ENCODE peak calls at places on chromosomes 13 and 19, in eight cellular contexts. One of them, this sample, is unnamed.

GRCh38 chr13:22050951-22051563 is 380.2 kb downstream of the FGF9 start:
- DNase-seq in transverse colon: no peak
- DNase-seq in H54: no peak
- DNase-seq in gastrocnemius medialis: no peak
- DNase-seq in A549: no peak
- DNase-seq in sigmoid colon: no peak
- DNase-seq in breast epithelium: no peak
- DNase-seq in tibial nerve: no peak
- DNase-seq in this sample: no peak

GRCh38 chr13:75760182-75760981 is 124.3 kb downstream of the LMO7 start:
- DNase-seq in sigmoid colon: no peak
- DNase-seq in A549: peak
- DNase-seq in H54: no peak
- DNase-seq in tibial nerve: no peak
- DNase-seq in gastrocnemius medialis: peak
- DNase-seq in transverse colon: peak
- DNase-seq in breast epithelium: no peak
- DNase-seq in this sample: peak

GRCh38 chr13:40338217-40338616 is 328.2 kb downstream of the FOXO1 start:
- DNase-seq in sigmoid colon: no peak
- DNase-seq in tibial nerve: no peak
- DNase-seq in A549: no peak
- DNase-seq in gastrocnemius medialis: no peak
- DNase-seq in H54: no peak
- DNase-seq in transverse colon: no peak
- DNase-seq in breast epithelium: no peak
- DNase-seq in this sample: no peak

GRCh38 chr13:113924184-113924583 is 49.7 kb downstream of the C13orf46 start:
- DNase-seq in H54: no peak
- DNase-seq in gastrocnemius medialis: no peak
- DNase-seq in A549: no peak
- DNase-seq in transverse colon: no peak
- DNase-seq in sigmoid colon: no peak
- DNase-seq in breast epithelium: peak
- DNase-seq in tibial nerve: no peak
- DNase-seq in this sample: no peak

GRCh38 chr13:35621989-35622388 is 145.5 kb upstream of the MAB21L1 start:
- DNase-seq in tibial nerve: no peak
- DNase-seq in gastrocnemius medialis: no peak
- DNase-seq in transverse colon: no peak
- DNase-seq in A549: no peak
- DNase-seq in H54: no peak
- DNase-seq in sigmoid colon: no peak
- DNase-seq in breast epithelium: no peak
- DNase-seq in this sample: no peak

GRCh38 chr13:102680842-102681725 is 13.8 kb downstream of the METTL21C start:
- DNase-seq in tibial nerve: no peak
- DNase-seq in gastrocnemius medialis: no peak
- DNase-seq in sigmoid colon: no peak
- DNase-seq in transverse colon: no peak
- DNase-seq in A549: no peak
- DNase-seq in H54: no peak
- DNase-seq in breast epithelium: no peak
- DNase-seq in this sample: no peak

GRCh38 chr13:30847697-30848307 is 58.3 kb upstream of the MEDAG start:
- DNase-seq in transverse colon: no peak
- DNase-seq in H54: peak
- DNase-seq in sigmoid colon: no peak
- DNase-seq in tibial nerve: no peak
- DNase-seq in breast epithelium: no peak
- DNase-seq in gastrocnemius medialis: peak
- DNase-seq in A549: no peak
- DNase-seq in this sample: no peak

GRCh38 chr13:102394158-102395053 is 7.4 kb downstream of the FGF14 start:
- DNase-seq in breast epithelium: peak
- DNase-seq in gastrocnemius medialis: peak
- DNase-seq in A549: peak
- DNase-seq in transverse colon: peak
- DNase-seq in H54: no peak
- DNase-seq in tibial nerve: peak
- DNase-seq in sigmoid colon: peak
- DNase-seq in this sample: peak

GRCh38 chr13:97460004-97460756 is 26.2 kb downstream of the RAP2A start:
- DNase-seq in transverse colon: no peak
- DNase-seq in breast epithelium: no peak
- DNase-seq in H54: no peak
- DNase-seq in A549: no peak
- DNase-seq in tibial nerve: no peak
- DNase-seq in sigmoid colon: no peak
- DNase-seq in gastrocnemius medialis: no peak
- DNase-seq in this sample: no peak

GRCh38 chr13:113150545-113151365 is 7.7 kb upstream of the PROZ start:
- DNase-seq in transverse colon: no peak
- DNase-seq in H54: no peak
- DNase-seq in gastrocnemius medialis: no peak
- DNase-seq in A549: no peak
- DNase-seq in sigmoid colon: no peak
- DNase-seq in breast epithelium: no peak
- DNase-seq in tibial nerve: no peak
- DNase-seq in this sample: no peak

GRCh38 chr13:112575680-112576079 is 12.3 kb downstream of the TUBGCP3 start:
- DNase-seq in A549: no peak
- DNase-seq in H54: no peak
- DNase-seq in tibial nerve: no peak
- DNase-seq in sigmoid colon: no peak
- DNase-seq in transverse colon: no peak
- DNase-seq in breast epithelium: no peak
- DNase-seq in gastrocnemius medialis: no peak
- DNase-seq in this sample: no peak

GRCh38 chr19:4241824-4242430 is 5.0 kb upstream of the YJU2 start:
- DNase-seq in transverse colon: no peak
- DNase-seq in tibial nerve: no peak
- DNase-seq in gastrocnemius medialis: no peak
- DNase-seq in breast epithelium: no peak
- DNase-seq in H54: no peak
- DNase-seq in A549: no peak
- DNase-seq in sigmoid colon: no peak
- DNase-seq in this sample: no peak

DNA sequence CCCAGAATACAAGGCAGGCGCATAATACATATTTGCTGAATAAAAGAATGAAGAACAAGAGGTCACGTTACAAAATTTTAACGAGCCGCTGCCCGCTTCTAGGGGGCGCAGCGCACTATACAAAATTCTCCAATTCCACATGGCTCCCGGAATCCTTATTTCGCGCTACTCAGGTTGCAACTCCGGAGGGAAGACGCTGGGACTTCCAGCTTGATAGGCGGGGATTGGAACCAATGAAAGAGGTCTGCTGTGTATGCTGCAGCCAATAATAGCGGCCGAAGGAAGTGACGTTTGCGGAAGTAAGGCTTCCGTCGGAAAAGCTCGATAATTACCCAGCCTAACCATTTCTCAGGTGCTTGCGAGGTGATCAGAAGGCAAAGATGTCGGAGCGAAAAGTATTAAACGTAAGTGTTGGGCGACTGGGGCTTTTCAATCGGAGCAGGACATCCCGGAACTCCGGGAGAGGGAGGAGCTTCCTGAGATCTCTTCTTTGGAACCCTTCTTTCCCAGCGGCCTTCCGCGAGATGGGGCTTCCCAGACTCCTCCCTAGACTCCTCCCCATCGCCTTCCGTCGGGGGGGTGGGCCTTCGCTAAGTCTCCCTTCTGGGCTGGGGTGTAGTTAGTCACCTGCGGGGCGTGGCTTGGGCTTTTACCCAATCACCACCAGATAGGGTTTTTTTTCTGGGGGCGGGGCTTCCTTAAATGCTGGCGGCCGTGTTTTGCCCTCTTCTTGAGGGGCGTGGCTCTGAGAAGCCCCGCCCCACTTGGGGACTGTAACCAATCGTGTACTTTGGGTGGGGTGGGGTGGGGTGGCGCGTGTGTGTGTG is at the start of gene YJU2:
- DNase-seq in gastrocnemius medialis: peak
- DNase-seq in tibial nerve: peak
- DNase-seq in A549: peak
- DNase-seq in transverse colon: peak
- DNase-seq in H54: peak
- DNase-seq in breast epithelium: peak
- DNase-seq in sigmoid colon: peak
- DNase-seq in this sample: peak
- TF ChIP-seq POLR2A in gastrocnemius medialis: peak
- TF ChIP-seq POLR2A in tibial nerve: peak
- TF ChIP-seq POLR2A in A549: peak
- TF ChIP-seq POLR2A in transverse colon: peak
- TF ChIP-seq POLR2A in H54: no peak
- TF ChIP-seq POLR2A in breast epithelium: no peak
- TF ChIP-seq POLR2A in sigmoid colon: no peak
- TF ChIP-seq POLR2A in this sample: no peak

DNA sequence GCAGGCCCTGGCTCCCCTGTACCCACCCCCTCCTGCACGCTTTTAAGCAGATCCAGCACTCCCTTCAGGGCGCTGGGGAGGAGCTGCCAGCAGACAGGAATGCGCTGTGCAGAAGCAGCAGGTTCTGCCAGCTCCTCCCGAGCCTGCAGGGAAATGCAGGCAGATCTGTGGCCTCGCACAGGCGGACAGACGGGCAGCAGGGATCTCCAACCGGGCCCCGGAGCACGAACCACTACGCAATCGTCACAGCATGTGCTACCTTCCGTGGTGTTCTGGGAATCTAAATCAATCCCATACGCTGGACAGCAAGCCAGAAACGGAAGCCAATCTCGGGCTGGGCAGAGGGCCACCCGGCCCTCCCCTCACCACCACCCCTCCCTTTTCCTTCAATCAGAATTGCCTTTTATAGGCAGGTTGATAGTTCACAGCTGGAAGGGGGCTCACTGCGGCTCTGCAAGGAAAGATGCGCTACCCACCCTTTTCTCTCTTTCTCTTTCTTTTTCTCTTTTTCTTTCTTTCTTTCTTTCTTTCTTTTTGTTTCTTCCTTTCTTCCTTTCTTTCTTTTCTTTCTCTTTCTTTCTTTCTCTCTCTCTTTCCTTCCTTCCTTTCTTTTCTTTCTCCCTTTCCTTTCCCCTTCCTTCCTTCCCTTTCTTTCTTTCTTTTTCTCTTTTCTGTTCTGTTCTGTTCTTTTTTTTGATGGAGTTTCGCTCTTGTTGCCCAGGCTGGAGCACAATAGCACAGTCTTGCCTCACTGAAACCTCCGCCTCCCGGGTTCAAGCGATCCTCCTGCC is 99.9 kb downstream of the GNG7 start:
- DNase-seq in sigmoid colon: peak
- DNase-seq in H54: peak
- DNase-seq in A549: no peak
- DNase-seq in transverse colon: peak
- DNase-seq in tibial nerve: peak
- DNase-seq in gastrocnemius medialis: peak
- DNase-seq in breast epithelium: peak
- DNase-seq in this sample: peak
- TF ChIP-seq POLR2A in sigmoid colon: no peak
- TF ChIP-seq POLR2A in H54: no peak
- TF ChIP-seq POLR2A in A549: no peak
- TF ChIP-seq POLR2A in transverse colon: no peak
- TF ChIP-seq POLR2A in tibial nerve: no peak
- TF ChIP-seq POLR2A in gastrocnemius medialis: peak
- TF ChIP-seq POLR2A in breast epithelium: no peak
- TF ChIP-seq POLR2A in this sample: peak

DNA sequence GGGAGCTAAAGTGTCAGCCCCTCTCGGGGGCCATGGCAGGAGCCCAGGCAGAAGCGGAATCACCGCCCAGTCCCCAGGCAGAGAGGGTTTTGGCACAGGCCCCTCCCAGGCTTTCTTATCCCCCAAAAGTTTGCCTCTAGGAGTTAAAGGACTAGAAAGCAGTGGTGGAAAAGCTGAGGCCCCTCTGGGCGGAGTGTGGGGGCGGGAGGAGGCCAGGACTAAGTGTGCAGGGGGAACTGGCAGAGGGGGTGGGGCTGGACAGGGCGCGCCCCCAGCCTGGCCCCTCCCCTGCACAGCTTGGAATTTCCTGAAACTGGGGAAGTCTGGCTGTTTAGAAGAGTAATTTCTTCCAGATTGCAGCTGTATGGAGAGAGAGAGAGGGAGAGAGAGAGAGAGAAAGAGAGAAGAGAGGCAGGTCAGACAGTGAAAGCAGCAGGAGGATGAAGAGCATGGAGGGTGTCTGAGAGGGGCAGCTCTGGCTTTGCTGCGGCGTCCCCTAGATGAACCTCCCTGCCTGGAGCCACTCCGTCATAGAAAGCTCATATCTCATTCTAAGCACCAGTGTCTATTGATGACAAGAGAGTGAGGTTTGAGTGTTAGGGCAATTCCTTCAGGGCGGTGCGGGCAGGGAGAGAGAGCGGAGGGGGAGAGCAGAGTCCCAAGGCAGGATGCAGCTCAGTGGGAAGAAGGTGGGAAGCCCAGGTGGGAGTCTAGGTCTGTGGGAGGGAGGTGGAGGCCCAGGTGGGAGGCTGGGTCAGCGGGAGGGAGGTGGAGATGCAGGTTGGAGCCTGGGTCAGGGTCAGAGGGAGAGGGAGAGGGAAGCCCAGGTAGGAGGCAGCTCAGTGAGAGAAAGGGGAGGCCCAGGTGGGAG is at the start of gene CDC42EP5:
- DNase-seq in gastrocnemius medialis: peak
- DNase-seq in H54: peak
- DNase-seq in transverse colon: peak
- DNase-seq in A549: no peak
- DNase-seq in tibial nerve: peak
- DNase-seq in breast epithelium: no peak
- DNase-seq in sigmoid colon: peak
- DNase-seq in this sample: peak
- TF ChIP-seq POLR2A in gastrocnemius medialis: peak
- TF ChIP-seq POLR2A in H54: peak
- TF ChIP-seq POLR2A in transverse colon: peak
- TF ChIP-seq POLR2A in A549: no peak
- TF ChIP-seq POLR2A in tibial nerve: peak
- TF ChIP-seq POLR2A in breast epithelium: peak
- TF ChIP-seq POLR2A in sigmoid colon: peak
- TF ChIP-seq POLR2A in this sample: peak

DNA sequence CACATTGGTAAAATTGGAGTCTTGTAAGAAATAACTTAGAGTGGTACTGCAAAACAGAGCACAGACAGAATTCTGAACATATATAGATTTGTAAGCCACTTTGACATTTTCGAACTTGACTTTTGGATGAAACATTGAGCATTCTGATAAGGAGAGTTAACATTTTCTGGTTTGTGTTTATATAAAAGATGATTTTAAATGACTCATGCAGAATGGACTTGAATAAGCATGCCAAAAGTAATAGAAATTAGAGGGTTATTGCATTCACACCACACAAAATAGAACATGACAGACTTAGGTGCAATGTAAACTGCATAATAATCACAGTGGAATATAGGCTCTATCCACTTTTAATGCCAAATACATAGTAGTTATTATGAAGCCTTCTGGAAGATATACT is 507.0 kb downstream of the DACH1 start:
- DNase-seq in breast epithelium: no peak
- DNase-seq in H54: no peak
- DNase-seq in transverse colon: no peak
- DNase-seq in sigmoid colon: no peak
- DNase-seq in tibial nerve: no peak
- DNase-seq in gastrocnemius medialis: no peak
- DNase-seq in A549: no peak
- DNase-seq in this sample: no peak
- TF ChIP-seq POLR2A in breast epithelium: no peak
- TF ChIP-seq POLR2A in H54: no peak
- TF ChIP-seq POLR2A in transverse colon: no peak
- TF ChIP-seq POLR2A in sigmoid colon: no peak
- TF ChIP-seq POLR2A in tibial nerve: no peak
- TF ChIP-seq POLR2A in gastrocnemius medialis: no peak
- TF ChIP-seq POLR2A in A549: no peak
- TF ChIP-seq POLR2A in this sample: no peak